ENCODE peak calls at places on chromosomes 2 and 18, in five cellular contexts. One of them, this sample, is unnamed.

GRCh38 chr18:9101730-9102390 is 639 bp upstream of the NDUFV2 start:
- DNase-seq in amniotic stem cell: no peak
- DNase-seq in nephron progenitor cell: no peak
- DNase-seq in endothelial cell: no peak
- DNase-seq in stimulated activated CD4-positive, alpha-beta T cell treated with anti-CD3 and anti-CD28 coated beads, Interleukin-1b, Interleukin-23, amount 100 ng/mL, for 24 hours: no peak
- DNase-seq in this sample: no peak

GRCh38 chr18:7755753-7756475 is 188.8 kb downstream of the PTPRM start:
- DNase-seq in endothelial cell: no peak
- DNase-seq in stimulated activated CD4-positive, alpha-beta T cell treated with anti-CD3 and anti-CD28 coated beads, Interleukin-1b, Interleukin-23, amount 100 ng/mL, for 24 hours: no peak
- DNase-seq in amniotic stem cell: no peak
- DNase-seq in nephron progenitor cell: no peak
- DNase-seq in this sample: no peak

GRCh38 chr2:157291018-157291417 is 33.5 kb downstream of the GALNT5 start:
- DNase-seq in nephron progenitor cell: no peak
- DNase-seq in amniotic stem cell: no peak
- DNase-seq in stimulated activated CD4-positive, alpha-beta T cell treated with anti-CD3 and anti-CD28 coated beads, Interleukin-1b, Interleukin-23, amount 100 ng/mL, for 24 hours: no peak
- DNase-seq in endothelial cell: no peak
- DNase-seq in this sample: no peak

GRCh38 chr2:190651413-190651812 is 2.5 kb downstream of the NAB1 start:
- DNase-seq in nephron progenitor cell: no peak
- DNase-seq in amniotic stem cell: no peak
- DNase-seq in endothelial cell: no peak
- DNase-seq in stimulated activated CD4-positive, alpha-beta T cell treated with anti-CD3 and anti-CD28 coated beads, Interleukin-1b, Interleukin-23, amount 100 ng/mL, for 24 hours: no peak
- DNase-seq in this sample: no peak

GRCh38 chr2:25246001-25246400 is 77.6 kb upstream of the POMC start:
- DNase-seq in endothelial cell: no peak
- DNase-seq in amniotic stem cell: no peak
- DNase-seq in nephron progenitor cell: no peak
- DNase-seq in stimulated activated CD4-positive, alpha-beta T cell treated with anti-CD3 and anti-CD28 coated beads, Interleukin-1b, Interleukin-23, amount 100 ng/mL, for 24 hours: no peak
- DNase-seq in this sample: no peak

GRCh38 chr2:138600732-138601437 is 99.3 kb downstream of the SPOPL start:
- DNase-seq in amniotic stem cell: no peak
- DNase-seq in stimulated activated CD4-positive, alpha-beta T cell treated with anti-CD3 and anti-CD28 coated beads, Interleukin-1b, Interleukin-23, amount 100 ng/mL, for 24 hours: no peak
- DNase-seq in nephron progenitor cell: no peak
- DNase-seq in endothelial cell: no peak
- DNase-seq in this sample: no peak

GRCh38 chr2:226408131-226408530 is 391.5 kb downstream of the IRS1 start:
- DNase-seq in endothelial cell: no peak
- DNase-seq in nephron progenitor cell: no peak
- DNase-seq in amniotic stem cell: no peak
- DNase-seq in stimulated activated CD4-positive, alpha-beta T cell treated with anti-CD3 and anti-CD28 coated beads, Interleukin-1b, Interleukin-23, amount 100 ng/mL, for 24 hours: no peak
- DNase-seq in this sample: no peak

GRCh38 chr18:58997811-58998337 is 133.2 kb downstream of the ZNF532 start:
- DNase-seq in stimulated activated CD4-positive, alpha-beta T cell treated with anti-CD3 and anti-CD28 coated beads, Interleukin-1b, Interleukin-23, amount 100 ng/mL, for 24 hours: no peak
- DNase-seq in nephron progenitor cell: no peak
- DNase-seq in endothelial cell: no peak
- DNase-seq in amniotic stem cell: peak
- DNase-seq in this sample: peak

GRCh38 chr2:218217366-218218309 is 649 bp downstream of the ARPC2 start:
- DNase-seq in amniotic stem cell: no peak
- DNase-seq in endothelial cell: peak
- DNase-seq in stimulated activated CD4-positive, alpha-beta T cell treated with anti-CD3 and anti-CD28 coated beads, Interleukin-1b, Interleukin-23, amount 100 ng/mL, for 24 hours: peak
- DNase-seq in nephron progenitor cell: peak
- DNase-seq in this sample: no peak

This sample was measured in HFF-Myc.